ENCODE peak calls at places on chromosomes 13 and 19, in nine cellular contexts. L is GM12891, P is spleen, R is suprapubic skin, M is lower leg skin, T is heart left ventricle, B is uterus, Q is IMR-90, U is tibial nerve. K is an unnamed sample.

GRCh38 chr13:69857188-69857821 is 250.3 kb upstream of the ATXN8OS start:
- DNase-seq in L (no peak), P (no peak), R (no peak), M (no peak), T (no peak), B (no peak), Q (peak; percentile 1), U (no peak), K (no peak)

GRCh38 chr13:27261376-27261775 is 9.3 kb upstream of the RASL11A start:
- DNase-seq in L (no peak), P (no peak), R (no peak), M (no peak), T (no peak), B (no peak), Q (no peak), U (no peak), K (no peak)

GRCh38 chr13:52599853-52600603 is 42.2 kb upstream of the HNRNPA1L2 start:
- DNase-seq in L (no peak), P (peak; percentile 77), R (no peak), M (peak; percentile 86), T (peak; percentile 41), B (peak; percentile 36), Q (peak; percentile 13), U (no peak), K (peak; percentile 36)

GRCh38 chr13:70249332-70250064 is 141.2 kb upstream of the KLHL1 start:
- DNase-seq in L (no peak), P (no peak), R (no peak), M (no peak), T (no peak), B (no peak), Q (no peak), U (no peak), K (no peak)

GRCh38 chr13:21142766-21143165 is 33.6 kb downstream of the SKA3 start:
- DNase-seq in L (no peak), P (no peak), R (no peak), M (no peak), T (no peak), B (no peak), Q (no peak), U (no peak), K (no peak)

GRCh38 chr13:110131424-110131823 is 175.5 kb downstream of the COL4A1 start:
- DNase-seq in L (no peak), P (no peak), R (no peak), M (peak; percentile 76), T (no peak), B (no peak), Q (no peak), U (no peak), K (no peak)

GRCh38 chr13:112767506-112768471 is 78.0 kb downstream of the ATP11A start:
- DNase-seq in L (peak; percentile 72), P (no peak), R (no peak), M (peak; percentile 90), T (peak; percentile 73), B (no peak), Q (no peak), U (no peak), K (peak; percentile 76)

GRCh38 chr19:9171393-9171991 is 7.3 kb upstream of the OR7D2 start:
- DNase-seq in L (no peak), P (no peak), R (no peak), M (peak; percentile 37), T (no peak), B (no peak), Q (no peak), U (peak; percentile 5), K (no peak)

GRCh38 chr19:33618884-33619283 is 2.9 kb upstream of the CHST8 start:
- DNase-seq in L (no peak), P (no peak), R (no peak), M (no peak), T (no peak), B (no peak), Q (no peak), U (no peak), K (no peak)

GRCh38 chr13:74128171-74128767 is 5.9 kb downstream of the KLF12 start:
- DNase-seq in L (no peak), P (no peak), R (no peak), M (no peak), T (no peak), B (no peak), Q (peak; percentile 64), U (no peak), K (no peak)

GRCh38 chr19:56155124-56155687 is 14.1 kb downstream of the ZNF444 start:
- DNase-seq in L (no peak), P (no peak), R (no peak), M (no peak), T (no peak), B (no peak), Q (no peak), U (no peak), K (no peak)

GRCh38 chr13:82817133-82817532 is 1065.1 kb downstream of the SLITRK1 start:
- DNase-seq in L (no peak), P (no peak), R (no peak), M (no peak), T (no peak), B (no peak), Q (no peak), U (no peak), K (no peak)

GRCh38 chr19:40322271-40322610 is 26.0 kb downstream of the C19orf47 start:
- DNase-seq in L (no peak), P (no peak), R (no peak), M (no peak), T (no peak), B (no peak), Q (no peak), U (no peak), K (no peak)

GRCh38 chr13:98173431-98173921 is 3.6 kb downstream of the RNF113B start:
- DNase-seq in L (no peak), P (no peak), R (no peak), M (no peak), T (peak; percentile 35), B (peak; percentile 43), Q (peak; percentile 99), U (peak; percentile 10), K (no peak)

GRCh38 chr19:1522061-1522460 is 1.8 kb upstream of the PLK5 start:
- DNase-seq in L (no peak), P (no peak), R (no peak), M (no peak), T (no peak), B (no peak), Q (no peak), U (no peak), K (no peak)

GRCh38 chr19:1521636-1522035 is 2.2 kb upstream of the PLK5 start:
- DNase-seq in L (no peak), P (no peak), R (no peak), M (no peak), T (peak; percentile 63), B (peak; percentile 50), Q (no peak), U (no peak), K (no peak)

GRCh38 chr19:1524206-1524971 is 512 bp downstream of the PLK5 start:
- DNase-seq in L (no peak), P (no peak), R (no peak), M (no peak), T (no peak), B (no peak), Q (no peak), U (no peak), K (no peak)

GRCh38 chr19:1523412-1524205 is at the start of gene PLK5:
- DNase-seq in L (no peak), P (no peak), R (no peak), M (no peak), T (no peak), B (no peak), Q (no peak), U (no peak), K (no peak)

DNA sequence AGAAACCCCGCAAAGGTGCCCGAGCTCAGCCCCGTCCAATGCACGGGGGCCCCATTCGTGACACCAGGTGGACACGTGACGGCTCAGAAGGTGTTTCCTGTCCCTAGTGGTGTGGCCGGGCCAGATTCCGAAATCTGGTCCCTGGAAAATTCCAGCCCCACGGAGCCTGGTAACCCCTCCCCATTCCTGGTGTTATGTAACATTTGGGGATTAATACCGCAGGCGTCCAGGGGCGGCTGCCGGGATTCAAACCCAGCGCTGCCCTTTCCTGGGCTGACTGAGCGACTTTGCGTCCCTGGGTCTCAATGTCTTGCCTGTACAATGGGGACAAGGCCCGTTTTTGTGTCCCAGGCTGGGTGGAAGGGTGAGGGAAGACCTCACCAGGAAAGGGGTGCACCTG is 1.0 kb upstream of the PLK5 start:
- DNase-seq in L (no peak), P (no peak), R (no peak), M (no peak), T (no peak), B (no peak), Q (no peak), U (no peak), K (no peak)
- TF ChIP-seq POLR2A in L (no peak), P (no peak), R (no peak), M (no peak), T (no peak), B (no peak), Q (no peak), U (no peak), K (no peak)

GRCh38 chr13:36134632-36135031 is 3.5 kb upstream of the DCLK1 start:
- DNase-seq in L (no peak), P (no peak), R (no peak), M (no peak), T (no peak), B (no peak), Q (no peak), U (no peak), K (no peak)
- TF ChIP-seq POLR2A in L (no peak), P (no peak), R (no peak), M (no peak), T (no peak), B (no peak), Q (no peak), U (no peak), K (no peak)

DNA sequence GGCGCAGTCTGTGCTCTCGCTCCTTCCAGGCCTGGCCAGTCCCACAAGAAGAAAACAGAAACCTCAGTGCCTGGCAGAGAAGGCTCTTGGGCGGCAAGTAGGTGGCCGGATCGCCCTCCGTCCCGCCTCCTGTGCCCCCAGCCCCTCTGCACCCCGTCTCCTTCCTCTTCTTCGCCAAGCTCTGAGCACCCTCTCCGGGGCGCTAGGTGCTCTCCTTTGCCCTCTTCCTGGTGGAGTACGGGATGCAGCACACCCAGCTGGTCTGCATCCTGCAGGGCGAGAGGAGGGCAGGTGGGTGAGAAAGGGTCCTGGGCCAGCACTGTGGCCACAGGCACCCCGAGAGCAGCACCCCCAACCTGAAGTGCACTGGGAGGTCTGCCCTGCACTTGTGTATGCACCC is 17.3 kb downstream of the C13orf46 start:
- DNase-seq in L (no peak), P (peak; percentile 47), R (no peak), M (no peak), T (peak; percentile 14), B (no peak), Q (no peak), U (no peak), K (no peak)
- TF ChIP-seq POLR2A in L (no peak), P (no peak), R (no peak), M (no peak), T (no peak), B (no peak), Q (no peak), U (no peak), K (no peak)

DNA sequence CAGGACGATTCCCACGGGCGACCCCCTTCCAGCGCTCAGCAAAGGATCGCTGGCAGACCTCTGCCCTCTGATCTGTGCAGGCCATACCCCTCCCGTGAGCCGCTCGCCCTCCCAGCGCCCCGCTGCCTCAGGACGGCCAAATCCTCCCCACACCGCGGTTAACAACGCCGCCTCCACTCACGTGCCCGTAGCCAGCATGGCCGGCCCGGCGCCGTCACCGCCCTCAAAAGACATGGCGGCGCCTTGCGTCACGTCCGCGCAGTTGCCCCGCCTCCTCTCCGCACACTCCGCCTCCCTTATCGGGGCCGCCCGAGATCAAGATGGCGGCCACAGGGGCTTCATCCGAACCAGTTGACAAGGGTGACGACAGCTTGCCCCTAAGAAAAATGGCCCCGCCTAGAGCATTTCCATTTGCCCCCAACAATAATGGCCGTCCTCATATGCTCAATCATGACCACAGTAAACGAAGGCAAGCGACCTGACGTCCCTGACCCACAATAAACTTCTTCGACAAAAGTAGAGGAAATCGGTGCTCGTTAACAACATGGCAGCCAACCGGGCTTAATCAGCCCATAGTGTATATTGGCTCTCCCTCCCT is 634 bp downstream of the AKT1S1 start:
- DNase-seq in L (peak; percentile 66), P (peak; percentile 98), R (peak; percentile 99), M (peak; percentile 100), T (peak; percentile 99), B (peak; percentile 99), Q (peak; percentile 99), U (peak; percentile 97), K (no peak)
- TF ChIP-seq POLR2A in L (peak; percentile 70), P (no peak), R (no peak), M (no peak), T (no peak), B (peak; percentile 43), Q (no peak), U (peak; percentile 37), K (peak; percentile 74)